ENCODE peak calls at places on chromosomes 4 and X, in eight cellular contexts. Y, K, T, N, Q, J, X and V are unnamed samples. For H3K27me3, the result is how much of the 10 kb centered on the place peaks cover.

GRCh38 chr4:854356-854755 is 28.4 kb upstream of the CPLX1 start:
- DNase-seq in T (no peak), K (peak), Y (no peak), J (no peak), Q (no peak), X (no peak), N (no peak), V (no peak)

GRCh38 chr4:23237771-23238170 is 545.0 kb downstream of the GBA3 start:
- DNase-seq in N (peak), Y (no peak), X (no peak), J (peak), Q (no peak), T (no peak), K (peak), V (no peak)

GRCh38 chr4:6620296-6620695 is 20.2 kb upstream of the MRFAP1 start:
- DNase-seq in T (no peak), X (no peak), Q (no peak), K (no peak), Y (no peak), N (no peak), J (no peak), V (no peak)

GRCh38 chr4:103012085-103012484 is 7.4 kb downstream of the SLC9B1 start:
- DNase-seq in N (peak), J (no peak), K (no peak), Y (no peak), T (peak), Q (no peak), X (peak), V (no peak)

GRCh38 chrX:926070-926469 is 286.4 kb downstream of the CRLF2 start:
- DNase-seq in Y (no peak), N (no peak), K (no peak), J (no peak), X (no peak), T (no peak), Q (no peak), V (no peak)

GRCh38 chr4:1900624-1901023 is 29.4 kb downstream of the NSD2 start:
- DNase-seq in T (no peak), X (no peak), Y (no peak), J (no peak), Q (no peak), K (no peak), N (no peak), V (no peak)

GRCh38 chrX:48003367-48003757 is 427 bp downstream of the ZNF182 start:
- DNase-seq in J (peak), K (peak), X (no peak), Y (no peak), N (no peak), Q (no peak), T (no peak), V (no peak)

GRCh38 chr4:87896020-87896621 is 63.4 kb downstream of the MEPE start:
- DNase-seq in K (no peak), T (no peak), J (no peak), X (peak), N (peak), Y (no peak), Q (peak), V (peak)

GRCh38 chr4:1608196-1608820 is 75.8 kb downstream of the FAM53A start:
- DNase-seq in T (no peak), Q (no peak), N (no peak), J (no peak), Y (no peak), X (no peak), K (peak), V (no peak)

GRCh38 chrX:103211012-103211715 is 3.7 kb upstream of the BEX4 start:
- DNase-seq in Q (no peak), Y (peak), J (peak), N (peak), X (no peak), T (no peak), K (no peak), V (peak)

GRCh38 chr4:112819729-112820128 is 182.8 kb downstream of the LARP7 start:
- DNase-seq in X (no peak), Y (no peak), Q (no peak), T (no peak), J (no peak), N (no peak), K (no peak), V (no peak)

GRCh38 chrX:141469469-141469868 is 115.1 kb downstream of the SPANXA1 start:
- DNase-seq in Q (no peak), X (peak), J (no peak), Y (no peak), T (no peak), K (no peak), N (no peak), V (no peak)

GRCh38 chr4:7793186-7793585 is 146.5 kb downstream of the AFAP1 start:
- DNase-seq in K (no peak), N (no peak), Y (no peak), Q (no peak), J (no peak), X (no peak), T (no peak), V (no peak)

GRCh38 chr4:185840953-185841352 is 29.0 kb upstream of the SORBS2 start:
- DNase-seq in Q (no peak), X (no peak), T (no peak), N (no peak), K (no peak), Y (no peak), J (no peak), V (no peak)

GRCh38 chr4:149790172-149790907 is 25.3 kb downstream of the IQCM start:
- DNase-seq in T (no peak), Y (no peak), X (no peak), J (no peak), N (peak), K (no peak), Q (no peak), V (no peak)

GRCh38 chrX:1212532-1212931 is at the start of gene CRLF2:
- DNase-seq in X (no peak), K (no peak), T (no peak), Y (no peak), N (no peak), J (no peak), Q (no peak), V (no peak)

GRCh38 chrX:80879143-80879542 is 69.5 kb upstream of the BRWD3 start:
- DNase-seq in K (no peak), N (no peak), Y (peak), Q (no peak), J (no peak), T (no peak), X (no peak), V (no peak)

GRCh38 chrX:80879916-80880315 is 70.2 kb upstream of the BRWD3 start:
- DNase-seq in J (no peak), T (no peak), Q (no peak), K (no peak), X (no peak), N (no peak), Y (no peak), V (no peak)

DNA sequence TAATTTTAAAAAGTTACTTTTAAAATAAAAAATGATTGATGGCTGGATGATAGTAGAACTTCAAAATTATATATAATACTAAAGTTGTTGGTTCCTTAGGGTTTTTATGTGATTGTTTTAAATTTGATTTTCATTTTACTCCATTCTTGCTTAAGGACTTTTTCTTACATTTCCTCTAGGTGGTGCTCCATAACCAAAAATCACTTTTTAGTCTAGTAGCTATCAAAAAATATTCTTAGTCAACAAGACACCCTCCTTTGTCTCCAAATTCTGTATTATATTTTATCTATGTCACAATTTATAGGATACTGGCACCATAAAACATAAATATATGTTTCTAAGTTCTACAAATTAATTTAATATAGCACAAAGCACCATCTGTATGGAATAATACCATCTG is 67.2 kb upstream of the BRWD3 start:
- DNase-seq in X (no peak), Y (no peak), T (no peak), K (no peak), Q (no peak), J (no peak), N (peak), V (peak)
- TF ChIP-seq CTCF in X (peak), Y (no peak), T (peak), K (peak), Q (no peak), J (peak), N (peak), V (peak)

DNA sequence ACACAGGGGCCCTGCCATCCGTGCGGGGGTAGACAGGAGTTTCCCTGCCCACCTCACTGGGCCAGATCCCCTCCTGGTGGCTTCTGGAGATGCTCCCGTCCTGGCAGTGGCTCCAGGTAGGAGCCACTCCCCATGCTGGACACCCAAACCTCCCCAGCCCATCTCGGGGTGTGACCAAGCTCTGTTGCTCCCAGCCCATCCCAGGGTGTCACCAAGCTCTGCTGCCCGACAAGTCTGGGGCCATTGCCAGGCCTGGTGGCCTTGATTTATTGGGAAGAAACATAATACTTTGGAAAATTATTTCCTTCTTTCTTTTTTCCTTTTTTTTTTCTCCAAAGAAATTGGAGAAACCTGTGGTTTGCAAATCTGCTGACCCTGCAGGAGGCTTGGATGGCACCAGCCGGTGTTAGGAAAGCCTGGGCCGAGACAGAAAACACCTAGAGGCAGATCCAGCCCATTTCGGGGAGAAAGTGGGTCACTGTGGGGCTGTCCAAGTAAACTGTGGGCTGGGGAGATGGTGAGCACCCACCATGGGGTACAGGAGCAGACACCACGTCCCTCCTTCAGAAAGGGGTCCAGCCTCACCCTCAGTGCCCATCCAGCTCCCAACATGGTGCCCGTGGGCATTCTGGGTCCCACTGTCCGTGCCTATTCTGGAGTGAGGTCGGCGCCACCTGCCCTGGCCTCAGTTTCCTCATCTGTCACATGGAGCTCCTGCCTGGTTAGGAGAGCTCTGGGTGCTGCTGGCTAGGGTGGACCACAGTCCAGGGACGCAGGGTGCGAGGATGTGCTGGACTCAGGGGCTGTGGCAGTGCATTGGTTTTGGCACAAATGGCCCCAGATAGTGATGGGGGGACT is 59.4 kb upstream of the ADRA2C start:
- DNase-seq in T (no peak), J (no peak), N (no peak), Y (no peak), X (no peak), K (peak), Q (no peak), V (no peak)
- H3K27me3 ChIP-seq in T (under half), J (half or more), N (under half), Y (under half), X (under half), K (under half), Q (under half), V (under half)

DNA sequence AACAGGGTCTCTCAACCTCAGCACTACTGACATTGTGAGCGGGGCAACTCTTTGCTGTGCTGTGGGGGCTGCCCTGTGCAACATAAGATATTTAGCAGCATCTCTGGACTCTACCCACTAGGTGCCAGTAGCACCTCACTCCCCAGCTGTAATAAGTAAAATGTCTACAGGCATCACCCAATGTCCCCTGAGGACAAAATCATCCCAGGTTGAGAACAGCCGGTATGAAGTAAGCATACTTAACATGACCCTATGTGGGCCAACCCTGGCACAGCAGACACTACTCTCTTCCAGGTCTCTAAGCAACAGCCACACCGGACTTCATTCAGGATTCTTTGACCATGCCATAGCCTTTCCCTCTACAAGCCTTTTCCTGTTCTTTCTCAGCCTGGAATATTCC is 10.5 kb upstream of the MGST2 start:
- DNase-seq in Y (no peak), X (no peak), T (no peak), N (peak), J (no peak), K (no peak), Q (no peak), V (peak)
- TF ChIP-seq CTCF in Y (no peak), X (peak), T (peak), N (peak), J (peak), K (peak), Q (no peak), V (peak)

DNA sequence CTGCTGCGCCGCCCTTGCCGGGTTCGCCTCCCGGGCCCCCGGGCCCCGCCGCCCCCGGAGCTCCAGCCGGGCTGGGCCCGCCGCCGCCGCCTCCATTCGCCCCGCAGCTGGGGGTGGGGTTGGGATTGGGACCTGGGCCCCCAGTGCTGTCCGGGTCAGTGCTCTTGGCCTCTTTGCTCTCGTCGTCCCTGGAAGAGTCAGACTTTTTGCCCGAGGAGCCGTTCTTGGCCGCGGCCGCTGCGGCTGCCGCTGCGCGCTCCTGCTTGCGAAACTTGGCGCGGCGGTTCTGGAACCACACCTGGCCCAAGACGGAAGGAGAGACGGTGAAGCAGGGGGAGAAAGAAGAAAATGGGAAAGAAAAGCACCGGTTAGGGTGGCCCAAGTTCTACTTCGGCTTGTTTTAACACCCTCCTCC is 2.5 kb downstream of the PHOX2B start:
- DNase-seq in K (no peak), T (no peak), N (no peak), Y (no peak), X (no peak), Q (no peak), J (no peak), V (no peak)
- H3K27me3 ChIP-seq in K (under half), T (half or more), N (half or more), Y (under half), X (half or more), Q (under half), J (half or more), V (half or more)

GRCh38 chrX:146278381-146278780 is 460.8 kb downstream of the SLITRK2 start:
- DNase-seq in J (no peak), K (no peak), Y (no peak), N (no peak), T (no peak), Q (no peak), X (no peak), V (no peak)
- TF ChIP-seq CTCF in J (no peak), K (peak), Y (no peak), N (no peak), T (no peak), Q (no peak), X (no peak), V (no peak)

DNA sequence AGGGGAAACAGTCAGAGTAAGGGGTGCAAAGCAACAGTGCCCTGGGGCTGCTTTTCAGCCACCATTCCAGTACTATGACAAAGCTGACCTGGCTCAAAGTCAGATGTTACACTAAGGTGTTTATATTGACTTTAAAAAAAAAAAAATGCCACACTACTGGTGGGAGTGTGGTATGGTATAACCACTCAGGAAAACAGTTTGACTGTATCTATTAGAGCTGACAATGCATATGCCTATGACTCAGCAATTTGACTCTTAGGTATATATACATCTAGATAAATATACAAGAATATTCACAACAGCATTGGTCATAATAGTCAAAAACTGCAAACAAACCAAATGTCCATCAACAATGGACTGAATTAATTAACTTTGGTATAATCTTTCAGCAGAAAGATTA is 15.0 kb downstream of the ASB9 start:
- DNase-seq in X (no peak), K (no peak), N (no peak), J (no peak), T (no peak), Q (no peak), Y (no peak), V (no peak)
- H3K27me3 ChIP-seq in X (under half), K (under half), N (under half), J (under half), T (under half), Q (under half), Y (under half), V (under half)

DNA sequence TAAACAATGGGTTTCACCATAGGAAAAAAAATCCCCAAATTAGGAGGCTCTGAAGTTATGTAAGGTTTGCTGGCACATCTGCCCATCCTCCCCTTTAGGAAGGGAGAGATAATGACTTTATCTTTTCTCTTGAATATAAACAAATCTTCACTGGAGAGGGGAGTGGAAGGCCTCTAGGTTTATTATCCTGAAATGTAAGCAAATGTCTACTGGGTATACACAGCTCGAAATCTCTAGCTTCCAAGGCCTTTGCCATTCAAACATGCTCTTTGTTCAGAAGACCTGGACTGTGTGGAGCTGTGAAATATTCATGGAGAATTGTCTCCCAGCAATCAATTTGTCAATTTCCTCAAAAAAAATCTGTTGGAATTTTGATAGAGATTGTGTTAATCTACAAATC is 21.7 kb upstream of the MED14 start:
- DNase-seq in Q (no peak), Y (no peak), K (no peak), J (no peak), X (no peak), T (no peak), N (no peak), V (no peak)
- TF ChIP-seq CTCF in Q (no peak), Y (no peak), K (no peak), J (no peak), X (no peak), T (no peak), N (no peak), V (no peak)